ENCODE peak calls at places on chromosomes 1 and 21, in eight cellular contexts. L is IMR-90, R is right cardiac atrium, P is ovary, I is AG09309, E is fibroblast of mammary gland, A is BE2C, W is thoracic aorta. J is an unnamed sample.
A peak's percentile ranks its signal among the peaks of the same experiment; 100 is the strongest.

GRCh38 chr1:219792337-219793021 is 135.9 kb downstream of the SLC30A10 start:
- DNase-seq in L (peak; percentile 75), R (no peak), P (no peak), I (peak; percentile 66), E (peak; percentile 96), A (peak; percentile 83), W (no peak), J (peak; percentile 87)

GRCh38 chr1:52970149-52970548 is 43.1 kb downstream of the SCP2 start:
- DNase-seq in L (peak; percentile 20), R (no peak), P (no peak), I (no peak), E (peak; percentile 47), A (no peak), W (no peak), J (peak; percentile 22)

GRCh38 chr21:32386195-32386870 is 6.5 kb downstream of the URB1 start:
- DNase-seq in L (no peak), R (peak; percentile 69), P (no peak), I (no peak), E (no peak), A (no peak), W (peak; percentile 28), J (no peak)

GRCh38 chr1:17635811-17636210 is 96.3 kb downstream of the ARHGEF10L start:
- DNase-seq in L (no peak), R (no peak), P (no peak), I (no peak), E (no peak), A (no peak), W (no peak), J (no peak)

GRCh38 chr1:28591708-28592313 is at the start of gene RAB42:
- DNase-seq in L (no peak), R (peak; percentile 78), P (peak; percentile 37), I (no peak), E (peak; percentile 27), A (no peak), W (no peak), J (no peak)

GRCh38 chr1:208149776-208150514 is 94.2 kb downstream of the PLXNA2 start:
- DNase-seq in L (no peak), R (peak; percentile 87), P (no peak), I (no peak), E (no peak), A (no peak), W (no peak), J (peak; percentile 25)

GRCh38 chr21:42358937-42359336 is 7.4 kb downstream of the TFF1 start:
- DNase-seq in L (no peak), R (no peak), P (no peak), I (no peak), E (no peak), A (no peak), W (no peak), J (no peak)

GRCh38 chr1:169121146-169121923 is 14.8 kb downstream of the ATP1B1 start:
- DNase-seq in L (peak; percentile 15), R (no peak), P (no peak), I (no peak), E (no peak), A (no peak), W (no peak), J (no peak)

GRCh38 chr1:46285730-46286477 is 17.5 kb downstream of the LRRC41 start:
- DNase-seq in L (no peak), R (peak; percentile 52), P (no peak), I (no peak), E (no peak), A (peak; percentile 16), W (no peak), J (no peak)

GRCh38 chr1:161740871-161741270 is 8.7 kb upstream of the DUSP12 start:
- DNase-seq in L (no peak), R (no peak), P (no peak), I (no peak), E (no peak), A (no peak), W (no peak), J (no peak)

GRCh38 chr1:180912211-180912800 is 391 bp upstream of the KIAA1614 start:
- DNase-seq in L (peak; percentile 34), R (peak; percentile 70), P (peak; percentile 59), I (no peak), E (peak; percentile 39), A (no peak), W (no peak), J (peak; percentile 32)

GRCh38 chr1:156707486-156708244 is 2.3 kb upstream of the CRABP2 start:
- DNase-seq in L (peak; percentile 51), R (no peak), P (no peak), I (peak; percentile 42), E (peak; percentile 79), A (no peak), W (no peak), J (no peak)

GRCh38 chr1:30682396-30683275 is 40.7 kb downstream of the MATN1 start:
- DNase-seq in L (no peak), R (no peak), P (no peak), I (no peak), E (no peak), A (no peak), W (no peak), J (no peak)

GRCh38 chr1:157226739-157227138 is 88.5 kb upstream of the ETV3 start:
- DNase-seq in L (no peak), R (no peak), P (no peak), I (no peak), E (no peak), A (no peak), W (no peak), J (no peak)

GRCh38 chr21:46667735-46668380 is 32.4 kb downstream of the PRMT2 start:
- DNase-seq in L (peak; percentile 17), R (peak; percentile 41), P (no peak), I (no peak), E (peak; percentile 27), A (peak; percentile 43), W (no peak), J (peak; percentile 39)

GRCh38 chr1:165376811-165377153 is 20.3 kb upstream of the LMX1A start:
- DNase-seq in L (no peak), R (no peak), P (no peak), I (peak; percentile 49), E (no peak), A (no peak), W (no peak), J (no peak)

GRCh38 chr1:209427811-209428210 is 155.7 kb upstream of the CAMK1G start:
- DNase-seq in L (no peak), R (no peak), P (no peak), I (no peak), E (no peak), A (no peak), W (no peak), J (no peak)

DNA sequence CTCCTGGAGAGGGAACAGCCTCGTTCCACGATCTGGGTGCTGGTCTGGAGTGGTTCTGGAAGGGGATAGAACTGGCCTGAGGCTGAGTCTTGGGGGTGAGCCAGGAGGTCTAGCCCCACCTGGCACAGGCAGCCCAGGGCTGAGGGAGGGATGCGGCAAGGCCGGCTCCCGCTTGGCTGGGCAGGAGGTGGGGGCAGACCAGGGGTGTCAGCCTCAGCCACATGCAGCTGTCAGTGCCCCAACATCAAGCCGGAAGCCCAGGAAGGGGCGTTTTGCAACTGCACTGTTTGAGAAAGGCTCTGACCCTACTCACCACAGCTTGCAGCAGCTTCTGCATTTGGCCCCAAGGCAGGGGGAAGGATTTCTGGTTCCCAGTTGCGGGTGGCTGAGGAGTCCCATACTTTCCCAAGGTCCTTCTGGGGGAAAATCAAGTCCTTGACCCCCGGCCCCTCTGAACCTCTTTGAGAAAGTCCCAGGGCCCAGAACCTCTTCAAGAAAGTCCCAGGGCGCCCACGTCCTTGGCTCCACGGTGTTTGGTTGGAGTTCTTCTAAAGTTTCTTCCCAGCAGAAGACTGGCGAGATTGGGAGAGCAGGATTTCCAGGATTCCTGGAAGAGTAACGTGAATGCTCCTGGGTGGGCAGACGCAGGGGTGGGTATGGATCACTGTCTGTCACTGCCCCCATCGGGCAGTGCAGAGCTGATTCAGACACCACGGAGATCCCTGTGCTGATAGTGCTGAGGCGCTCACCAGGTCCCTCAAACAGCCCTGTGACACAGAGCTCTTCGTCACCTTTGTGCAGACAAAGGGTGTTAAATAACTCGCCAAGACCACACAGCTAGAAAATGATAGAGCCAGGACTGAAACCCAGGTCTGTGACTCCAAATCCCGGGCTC is 2.2 kb downstream of the EFHD2 start:
- DNase-seq in L (peak; percentile 47), R (peak; percentile 79), P (peak; percentile 24), I (no peak), E (no peak), A (no peak), W (no peak), J (no peak)
- H3K4me3 ChIP-seq in L (peak overlapping the region; percentile 99), R (no peak overlapping the region), P (peak overlapping the region; percentile 74), I (peak overlapping the region; percentile 85), E (peak overlapping the region; percentile 76), A (peak overlapping the region; percentile 11), W (peak overlapping the region; percentile 89), J (peak overlapping the region; percentile 84)

GRCh38 chr1:14945132-14946010 is 208.2 kb upstream of the TMEM51 start:
- DNase-seq in L (peak; percentile 90), R (peak; percentile 78), P (peak; percentile 73), I (peak; percentile 80), E (peak; percentile 68), A (no peak), W (peak; percentile 15), J (peak; percentile 88)

GRCh38 chr1:14947421-14947820 is 206.1 kb upstream of the TMEM51 start:
- DNase-seq in L (no peak), R (no peak), P (no peak), I (no peak), E (no peak), A (no peak), W (no peak), J (peak; percentile 26)

GRCh38 chr1:14948112-14948652 is 205.4 kb upstream of the TMEM51 start:
- DNase-seq in L (no peak), R (no peak), P (no peak), I (no peak), E (no peak), A (no peak), W (no peak), J (no peak)

GRCh38 chr1:14946011-14946359 is 207.6 kb upstream of the TMEM51 start:
- DNase-seq in L (no peak), R (no peak), P (no peak), I (no peak), E (no peak), A (no peak), W (no peak), J (no peak)

GRCh38 chr1:14946567-14947285 is 206.8 kb upstream of the TMEM51 start:
- DNase-seq in L (peak; percentile 86), R (peak; percentile 26), P (no peak), I (no peak), E (peak; percentile 49), A (no peak), W (peak; percentile 15), J (peak; percentile 79)
- H3K4me3 ChIP-seq in L (peak overlapping the region; percentile 35), R (no peak overlapping the region), P (no peak overlapping the region), I (peak overlapping the region; percentile 16), E (no peak overlapping the region), A (no peak overlapping the region), W (peak overlapping the region; percentile 68), J (peak overlapping the region; percentile 17)

DNA sequence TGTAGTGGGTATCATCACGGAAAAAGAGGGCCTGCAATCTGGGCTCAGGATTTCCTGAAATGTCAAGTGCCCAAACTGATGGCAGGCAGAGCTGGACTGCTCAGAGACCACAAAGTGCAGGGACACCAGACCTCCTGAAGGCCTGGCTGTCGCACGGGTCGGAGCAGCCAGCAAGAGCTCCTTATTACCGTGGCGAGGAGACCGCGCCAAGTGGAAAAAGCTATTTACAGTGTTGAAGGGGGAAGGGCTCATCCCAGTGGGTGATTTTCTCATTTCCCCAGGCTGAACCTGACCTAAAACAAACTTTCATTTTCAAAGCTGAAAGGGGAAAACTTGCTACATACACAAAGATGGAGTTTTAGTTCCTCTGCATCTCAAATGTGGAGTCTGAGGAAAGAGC is 74.7 kb upstream of the JAK1 start:
- DNase-seq in L (no peak), R (peak; percentile 69), P (no peak), I (no peak), E (no peak), A (no peak), W (no peak), J (no peak)
- H3K4me3 ChIP-seq in L (no peak overlapping the region), R (no peak overlapping the region), P (no peak overlapping the region), I (no peak overlapping the region), E (no peak overlapping the region), A (no peak overlapping the region), W (no peak overlapping the region), J (no peak overlapping the region)

GRCh38 chr1:91828007-91828321 is 58.0 kb downstream of the TGFBR3 start:
- DNase-seq in L (no peak), R (no peak), P (no peak), I (no peak), E (no peak), A (peak; percentile 14), W (no peak), J (no peak)
- H3K4me3 ChIP-seq in L (no peak overlapping the region), R (no peak overlapping the region), P (no peak overlapping the region), I (no peak overlapping the region), E (no peak overlapping the region), A (no peak overlapping the region), W (no peak overlapping the region), J (no peak overlapping the region)